ENCODE peak calls at places on chromosomes 4 and X, in six cellular contexts. Z is A549, W is AG04450, J is mesenchymal stem cell, I is cardiac muscle cell, S is SK-N-SH. P is an unnamed sample.
A peak's percentile ranks its signal among the peaks of the same experiment; 100 is the strongest.

GRCh38 chr4:52069566-52069965 is 18.5 kb downstream of the SPATA18 start:
- DNase-seq in Z (no peak), W (no peak), J (no peak), I (no peak), S (no peak), P (no peak)

GRCh38 chr4:167136270-167136669 is 98.0 kb downstream of the SPOCK3 start:
- DNase-seq in Z (no peak), W (no peak), J (no peak), I (no peak), S (no peak), P (no peak)

GRCh38 chr4:73741140-73741749 is 876 bp downstream of the CXCL8 start:
- DNase-seq in Z (no peak), W (no peak), J (peak; percentile 50), I (no peak), S (no peak), P (no peak)

GRCh38 chr4:39480902-39481695 is 22.2 kb downstream of the LIAS start:
- DNase-seq in Z (no peak), W (no peak), J (no peak), I (no peak), S (no peak), P (no peak)

GRCh38 chr4:54228563-54229501 is at the start of gene PDGFRA:
- DNase-seq in Z (no peak), W (peak; percentile 96), J (peak; percentile 96), I (peak; percentile 99), S (peak; percentile 89), P (no peak)

GRCh38 chr4:83392562-83392961 is 57.9 kb upstream of the HPSE start:
- DNase-seq in Z (no peak), W (no peak), J (no peak), I (no peak), S (no peak), P (no peak)

GRCh38 chrX:11423362-11423818 is 130.2 kb downstream of the AMELX start:
- DNase-seq in Z (no peak), W (peak; percentile 62), J (peak; percentile 87), I (peak; percentile 80), S (no peak), P (no peak)

GRCh38 chr4:25756503-25756902 is 100.9 kb downstream of the SLC34A2 start:
- DNase-seq in Z (no peak), W (no peak), J (no peak), I (no peak), S (no peak), P (no peak)

GRCh38 chrX:154313147-154313546 is 17.6 kb downstream of the TKTL1 start:
- DNase-seq in Z (no peak), W (no peak), J (no peak), I (no peak), S (no peak), P (no peak)

GRCh38 chr4:2339458-2340271 is 77.8 kb upstream of the MXD4 start:
- DNase-seq in Z (no peak), W (no peak), J (no peak), I (no peak), S (no peak), P (no peak)

GRCh38 chrX:139930923-139931645 is 1.8 kb downstream of the ATP11C start:
- DNase-seq in Z (peak; percentile 10), W (no peak), J (peak; percentile 31), I (peak; percentile 9), S (peak; percentile 42), P (no peak)

GRCh38 chr4:79050521-79050880 is 111.3 kb upstream of the PAQR3 start:
- DNase-seq in Z (no peak), W (no peak), J (no peak), I (no peak), S (peak; percentile 10), P (no peak)

GRCh38 chr4:7295201-7295916 is 103.0 kb downstream of the SORCS2 start:
- DNase-seq in Z (no peak), W (no peak), J (no peak), I (peak; percentile 71), S (peak; percentile 46), P (no peak)

GRCh38 chr4:84401669-84402068 is 97.4 kb downstream of the NKX6-1 start:
- DNase-seq in Z (no peak), W (no peak), J (no peak), I (no peak), S (no peak), P (no peak)

GRCh38 chr4:60948008-60948407 is 252.1 kb upstream of the ADGRL3 start:
- DNase-seq in Z (no peak), W (no peak), J (peak; percentile 63), I (no peak), S (no peak), P (no peak)

GRCh38 chrX:40504801-40505605 is 75.8 kb upstream of the ATP6AP2 start:
- DNase-seq in Z (no peak), W (peak; percentile 30), J (peak; percentile 81), I (peak; percentile 84), S (no peak), P (no peak)

GRCh38 chr4:26863512-26863911 is 2.9 kb downstream of the STIM2 start:
- DNase-seq in Z (no peak), W (no peak), J (no peak), I (no peak), S (no peak), P (no peak)
- H3K4me3 ChIP-seq in Z (no peak overlapping the region), W (no peak overlapping the region), J (no peak overlapping the region), I (peak overlapping the region; percentile 2), S (no peak overlapping the region), P (peak overlapping the region; percentile 94)

GRCh38 chr4:138659640-138660325 is 355.8 kb upstream of the NOCT start:
- DNase-seq in Z (no peak), W (no peak), J (no peak), I (no peak), S (no peak), P (no peak)
- H3K4me3 ChIP-seq in Z (no peak overlapping the region), W (no peak overlapping the region), J (no peak overlapping the region), I (no peak overlapping the region), S (no peak overlapping the region), P (no peak overlapping the region)

GRCh38 chrX:119468186-119468929 is at the start of gene SLC25A5:
- DNase-seq in Z (peak; percentile 60), W (no peak), J (peak; percentile 82), I (peak; percentile 87), S (peak; percentile 89), P (no peak)

GRCh38 chrX:119468930-119469635 is 839 bp downstream of the SLC25A5 start:
- DNase-seq in Z (peak; percentile 49), W (no peak), J (peak; percentile 75), I (peak; percentile 87), S (peak; percentile 84), P (no peak)

GRCh38 chrX:119467842-119468185 is 430 bp upstream of the SLC25A5 start:
- DNase-seq in Z (no peak), W (no peak), J (no peak), I (no peak), S (no peak), P (no peak)

GRCh38 chrX:119466970-119467369 is 1.3 kb upstream of the SLC25A5 start:
- DNase-seq in Z (no peak), W (no peak), J (no peak), I (no peak), S (no peak), P (no peak)

GRCh38 chrX:119467433-119467832 is 811 bp upstream of the SLC25A5 start:
- DNase-seq in Z (no peak), W (no peak), J (no peak), I (no peak), S (no peak), P (no peak)
- H3K4me3 ChIP-seq in Z (peak overlapping the region; percentile 98), W (no peak overlapping the region), J (no peak overlapping the region), I (no peak overlapping the region), S (peak overlapping the region; percentile 72), P (no peak overlapping the region)

DNA sequence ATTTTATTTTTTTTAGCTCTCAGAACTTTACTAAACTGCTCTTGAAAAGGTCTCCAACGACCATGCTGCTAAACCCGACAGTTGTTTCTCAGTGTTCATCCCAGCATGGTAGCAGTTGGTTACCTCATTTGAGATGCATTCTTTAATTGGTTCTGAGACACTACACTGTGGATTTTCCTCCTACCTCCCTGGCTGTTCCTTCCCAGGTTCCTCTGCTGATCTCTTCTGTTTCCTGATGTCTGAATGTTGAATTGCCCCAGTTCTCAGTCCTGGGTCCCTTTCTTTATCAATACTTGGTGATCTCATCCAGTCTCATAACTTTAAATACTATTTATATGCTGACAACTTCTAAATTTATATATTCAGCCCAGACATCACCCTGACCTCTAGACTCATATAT is 19.1 kb upstream of the TMEM165 start:
- DNase-seq in Z (no peak), W (no peak), J (no peak), I (no peak), S (no peak), P (no peak)
- H3K4me3 ChIP-seq in Z (no peak overlapping the region), W (no peak overlapping the region), J (no peak overlapping the region), I (no peak overlapping the region), S (no peak overlapping the region), P (no peak overlapping the region)

DNA sequence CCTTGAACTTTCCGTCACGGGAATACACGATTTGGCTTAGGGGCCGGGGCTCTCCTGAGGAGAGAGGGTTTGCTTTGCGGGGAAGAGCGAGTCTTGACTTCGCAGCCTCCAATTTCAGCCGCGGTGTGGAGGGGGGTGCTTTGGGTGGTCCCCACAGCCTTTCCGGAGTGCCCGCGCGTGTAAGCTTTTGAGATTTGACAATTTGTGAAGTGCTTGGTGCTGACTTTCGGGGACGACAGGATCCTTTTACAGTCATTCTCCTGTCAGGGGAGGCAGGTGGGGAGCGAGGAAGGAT is 361 bp downstream of the SCML1 start:
- DNase-seq in Z (no peak), W (no peak), J (no peak), I (no peak), S (no peak), P (no peak)
- H3K4me3 ChIP-seq in Z (peak overlapping the region; percentile 53), W (peak overlapping the region; percentile 77), J (peak overlapping the region; percentile 68), I (peak overlapping the region; percentile 54), S (peak overlapping the region; percentile 65), P (peak overlapping the region; percentile 72)

GRCh38 chr4:71236226-71236625 is 102.6 kb upstream of the SLC4A4 start:
- DNase-seq in Z (no peak), W (no peak), J (no peak), I (no peak), S (no peak), P (no peak)
- H3K4me3 ChIP-seq in Z (no peak overlapping the region), W (no peak overlapping the region), J (no peak overlapping the region), I (no peak overlapping the region), S (no peak overlapping the region), P (no peak overlapping the region)

GRCh38 chr4:88531549-88531948 is 8.0 kb upstream of the PYURF start:
- DNase-seq in Z (no peak), W (no peak), J (no peak), I (no peak), S (no peak), P (no peak)
- H3K4me3 ChIP-seq in Z (no peak overlapping the region), W (no peak overlapping the region), J (no peak overlapping the region), I (no peak overlapping the region), S (peak overlapping the region; percentile 1), P (no peak overlapping the region)

P was measured in retinal pigment epithelial cell.